ENCODE peak calls at places on chromosomes 11 and 22, in four cellular contexts. One of them, this sample, is unnamed.

GRCh38 chr22:39723899-39724351 is 153.4 kb downstream of the CACNA1I start:
- DNase-seq in IMR-90: peak; percentile 50
- DNase-seq in H1: no peak
- DNase-seq in mesendoderm: no peak
- DNase-seq in this sample: no peak

GRCh38 chr11:1219446-1219835 is 3.4 kb upstream of the MUC5B start:
- DNase-seq in IMR-90: no peak
- DNase-seq in H1: no peak
- DNase-seq in mesendoderm: no peak
- DNase-seq in this sample: no peak

GRCh38 chr11:72969894-72970335 is 155.7 kb downstream of the ATG16L2 start:
- DNase-seq in IMR-90: peak; percentile 88
- DNase-seq in H1: no peak
- DNase-seq in mesendoderm: no peak
- DNase-seq in this sample: no peak

GRCh38 chr22:26450453-26451185 is 21.6 kb downstream of the ASPHD2 start:
- DNase-seq in IMR-90: no peak
- DNase-seq in H1: no peak
- DNase-seq in mesendoderm: peak; percentile 40
- DNase-seq in this sample: no peak

GRCh38 chr22:37353839-37354238 is 71.5 kb downstream of the CYTH4 start:
- DNase-seq in IMR-90: no peak
- DNase-seq in H1: no peak
- DNase-seq in mesendoderm: no peak
- DNase-seq in this sample: no peak

GRCh38 chr11:126544311-126545056 is 189.0 kb downstream of the ST3GAL4 start:
- DNase-seq in IMR-90: peak; percentile 57
- DNase-seq in H1: no peak
- DNase-seq in mesendoderm: peak; percentile 83
- DNase-seq in this sample: peak; percentile 76

GRCh38 chr11:64916040-64916847 is 765 bp downstream of the ATG2A start:
- DNase-seq in IMR-90: peak; percentile 33
- DNase-seq in H1: no peak
- DNase-seq in mesendoderm: peak; percentile 67
- DNase-seq in this sample: peak; percentile 47

GRCh38 chr11:122165972-122166371 is 50.0 kb upstream of the BLID start:
- DNase-seq in IMR-90: no peak
- DNase-seq in H1: no peak
- DNase-seq in mesendoderm: no peak
- DNase-seq in this sample: no peak

GRCh38 chr11:116772443-116773202 is at the start of gene BUD13:
- DNase-seq in IMR-90: peak; percentile 75
- DNase-seq in H1: peak; percentile 50
- DNase-seq in mesendoderm: peak; percentile 93
- DNase-seq in this sample: peak; percentile 92
- H3K4ac ChIP-seq in IMR-90: peak within 1 kb of the TSS; percentile 83
- H3K4ac ChIP-seq in H1: peak within 1 kb of the TSS; percentile 6
- H3K4ac ChIP-seq in mesendoderm: peak within 1 kb of the TSS; percentile 89
- H3K4ac ChIP-seq in this sample: no peak within 1 kb of the TSS

DNA sequence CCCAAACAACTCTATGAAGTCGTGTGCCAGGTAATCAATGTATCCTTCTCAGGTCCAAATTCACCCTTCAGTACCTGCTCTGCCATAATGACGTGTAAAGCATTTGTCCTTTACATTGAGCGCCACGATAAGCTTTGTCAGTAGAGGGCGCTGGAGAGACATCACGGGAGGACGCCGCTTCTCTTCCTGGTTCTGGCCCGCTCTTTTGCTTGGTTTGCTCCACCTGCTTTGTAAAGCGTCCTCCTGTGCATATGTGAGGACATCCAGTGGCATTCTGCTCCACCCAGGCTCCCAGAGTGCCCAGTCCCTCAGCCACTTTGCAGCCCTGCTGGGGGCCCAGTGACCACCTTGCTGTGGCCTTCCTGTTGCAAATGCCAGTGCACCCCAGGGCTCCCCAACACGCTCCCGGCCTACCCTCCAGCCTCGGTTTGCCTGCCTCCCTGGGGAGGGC is 61.1 kb downstream of the WT1 start:
- DNase-seq in IMR-90: peak; percentile 15
- DNase-seq in H1: peak; percentile 46
- DNase-seq in mesendoderm: peak; percentile 88
- DNase-seq in this sample: peak; percentile 83
- H3K4me2 ChIP-seq in IMR-90: no peak overlapping the region
- H3K4me2 ChIP-seq in H1: no peak overlapping the region
- H3K4me2 ChIP-seq in mesendoderm: no peak overlapping the region
- H3K4me2 ChIP-seq in this sample: no peak overlapping the region

DNA sequence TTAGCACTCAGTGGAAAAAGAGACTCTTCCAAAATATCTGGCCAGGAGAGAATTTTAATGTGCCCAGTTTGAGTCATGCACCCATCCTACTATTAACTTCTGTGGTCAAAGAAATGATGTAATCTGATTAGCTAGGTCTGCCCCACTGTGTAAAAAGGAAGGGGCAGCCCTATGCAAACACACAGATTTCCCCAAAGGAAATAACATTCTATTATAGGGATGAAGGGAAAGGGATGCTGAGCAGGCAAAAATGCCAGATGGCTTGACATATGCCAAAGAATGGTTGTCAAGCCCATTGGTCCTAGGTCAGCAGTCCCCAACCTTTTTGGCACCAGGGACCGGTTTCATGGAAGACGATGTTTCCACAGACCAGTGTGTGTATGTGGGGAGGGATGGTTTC is 43.3 kb upstream of the PAK1 start:
- DNase-seq in IMR-90: no peak
- DNase-seq in H1: no peak
- DNase-seq in mesendoderm: no peak
- DNase-seq in this sample: no peak
- H4K5ac ChIP-seq in IMR-90: no peak overlapping the region
- H4K5ac ChIP-seq in H1: no peak overlapping the region
- H4K5ac ChIP-seq in mesendoderm: no peak overlapping the region
- H4K5ac ChIP-seq in this sample: no peak overlapping the region

DNA sequence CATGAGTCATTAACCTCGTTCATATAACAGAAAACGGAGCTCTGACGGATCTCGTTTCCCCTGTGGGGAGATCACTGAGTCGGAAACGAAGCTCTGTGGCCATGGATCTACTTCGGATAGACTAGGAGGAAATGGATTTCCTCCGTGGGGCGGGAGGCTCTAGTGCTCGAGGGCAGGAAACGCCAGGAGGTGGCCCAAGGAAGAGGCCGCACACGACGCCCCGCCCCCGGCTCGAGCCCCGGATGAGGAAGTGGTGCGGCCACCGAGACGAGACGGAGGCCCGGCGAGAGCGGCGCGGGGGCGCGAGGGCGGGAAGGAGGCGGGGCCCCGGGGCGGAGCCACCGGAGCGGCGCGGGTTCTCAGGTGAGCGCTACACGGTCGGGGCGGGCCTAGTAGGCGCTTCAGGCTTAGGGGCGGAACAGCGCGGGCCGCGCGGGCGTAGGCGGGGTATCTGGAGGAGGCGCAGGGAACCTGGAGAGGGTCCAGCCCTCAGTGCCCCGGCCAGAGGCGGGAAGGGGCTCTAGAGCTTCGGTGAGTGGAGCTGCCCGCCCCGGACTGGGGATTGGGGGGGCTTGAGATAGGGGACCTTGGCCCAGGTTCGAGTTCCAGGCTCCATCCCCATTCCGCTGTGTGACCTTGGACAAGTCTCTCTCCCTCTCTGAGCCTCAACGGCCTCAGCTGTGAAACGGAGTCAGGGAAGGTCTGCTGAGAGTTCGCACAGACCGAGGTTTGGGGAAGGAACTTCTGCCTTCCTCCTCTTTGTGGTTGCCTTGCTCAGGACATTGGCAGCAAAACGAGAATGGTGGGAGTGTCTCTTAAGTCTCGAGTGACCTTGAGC is at the start of gene DEPDC5:
- DNase-seq in IMR-90: peak; percentile 86
- DNase-seq in H1: peak; percentile 80
- DNase-seq in mesendoderm: peak; percentile 98
- DNase-seq in this sample: peak; percentile 98
- H3K4ac ChIP-seq in IMR-90: peak within 1 kb of the TSS; percentile 98
- H3K4ac ChIP-seq in H1: peak within 1 kb of the TSS; percentile 96
- H3K4ac ChIP-seq in mesendoderm: peak within 1 kb of the TSS; percentile 64
- H3K4ac ChIP-seq in this sample: no peak within 1 kb of the TSS

DNA sequence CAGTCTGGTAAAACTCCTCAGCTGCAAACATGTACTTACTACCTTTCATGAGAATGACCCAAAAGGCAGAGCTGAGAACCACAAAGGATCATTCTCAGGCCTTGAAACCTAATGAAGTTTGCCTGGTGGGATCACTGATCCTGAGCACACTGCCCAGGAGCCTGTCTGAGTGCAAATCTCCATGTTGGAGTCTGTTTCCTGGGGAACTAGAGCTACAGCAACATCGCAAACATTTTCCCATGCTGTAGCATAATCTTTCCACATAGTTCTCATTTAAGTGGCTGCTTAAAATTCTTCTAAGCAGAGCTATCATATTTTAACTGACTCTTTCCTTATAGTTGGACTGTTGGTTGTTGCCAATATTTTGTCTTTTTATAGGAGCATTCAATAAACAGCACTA is 58.5 kb downstream of the GUCY1A2 start:
- DNase-seq in IMR-90: no peak
- DNase-seq in H1: no peak
- DNase-seq in mesendoderm: peak; percentile 53
- DNase-seq in this sample: no peak
- H3K4me2 ChIP-seq in IMR-90: no peak overlapping the region
- H3K4me2 ChIP-seq in H1: no peak overlapping the region
- H3K4me2 ChIP-seq in mesendoderm: no peak overlapping the region
- H3K4me2 ChIP-seq in this sample: no peak overlapping the region

DNA sequence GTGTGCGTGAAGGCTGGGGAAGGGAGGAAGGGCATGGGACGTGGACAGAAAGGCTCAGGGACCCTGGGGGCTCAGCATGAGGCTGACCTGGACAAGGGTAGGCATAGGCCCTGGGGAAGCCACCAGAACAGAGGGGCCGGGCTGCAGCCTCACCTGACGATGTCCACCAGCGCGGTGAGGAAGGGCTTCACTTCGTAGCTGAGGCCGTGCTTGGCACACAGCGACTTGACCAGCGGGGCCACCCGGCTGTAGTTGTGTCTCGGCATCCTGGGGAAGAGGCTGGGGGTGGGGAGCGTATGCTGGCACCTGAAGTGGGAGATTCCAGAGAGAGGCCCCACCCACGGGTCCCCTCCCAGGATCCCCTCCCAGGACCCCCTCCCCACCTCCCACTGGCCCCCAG is 15.6 kb downstream of the FADS3 start:
- DNase-seq in IMR-90: no peak
- DNase-seq in H1: no peak
- DNase-seq in mesendoderm: no peak
- DNase-seq in this sample: no peak
- H4K5ac ChIP-seq in IMR-90: no peak overlapping the region
- H4K5ac ChIP-seq in H1: no peak overlapping the region
- H4K5ac ChIP-seq in mesendoderm: no peak overlapping the region
- H4K5ac ChIP-seq in this sample: no peak overlapping the region

GRCh38 chr22:31093090-31093850 is 12.2 kb downstream of the SMTN start:
- DNase-seq in IMR-90: no peak
- DNase-seq in H1: no peak
- DNase-seq in mesendoderm: no peak
- DNase-seq in this sample: peak; percentile 24

GRCh38 chr22:31089101-31090100 is 8.3 kb downstream of the SMTN start:
- DNase-seq in IMR-90: no peak
- DNase-seq in H1: no peak
- DNase-seq in mesendoderm: no peak
- DNase-seq in this sample: no peak

GRCh38 chr22:31090217-31091085 is 9.3 kb downstream of the SMTN start:
- DNase-seq in IMR-90: no peak
- DNase-seq in H1: no peak
- DNase-seq in mesendoderm: no peak
- DNase-seq in this sample: no peak

GRCh38 chr22:31092161-31092560 is 11.0 kb downstream of the SMTN start:
- DNase-seq in IMR-90: no peak
- DNase-seq in H1: no peak
- DNase-seq in mesendoderm: no peak
- DNase-seq in this sample: peak; percentile 22

GRCh38 chr22:31091106-31091975 is 10.2 kb downstream of the SMTN start:
- DNase-seq in IMR-90: no peak
- DNase-seq in H1: no peak
- DNase-seq in mesendoderm: no peak
- DNase-seq in this sample: no peak
- H3K4ac ChIP-seq in IMR-90: no peak overlapping the region
- H3K4ac ChIP-seq in H1: no peak overlapping the region
- H3K4ac ChIP-seq in mesendoderm: no peak overlapping the region
- H3K4ac ChIP-seq in this sample: no peak overlapping the region

This sample was measured in H9.